ENCODE peak calls at places on chromosomes 4 and X, in six cellular contexts. One of them, this sample, is unnamed.

GRCh38 chr4:71752383-71753042 is 31.4 kb downstream of the GC start:
- DNase-seq in activated T-cell treated with anti-CD3 and anti-CD28 coated beads, Interleukin-2, amount 50 U/mL, for 1 hour: no peak
- DNase-seq in uterus: no peak
- DNase-seq in adrenal gland: no peak
- DNase-seq in WTC11: no peak
- DNase-seq in D341Med: no peak
- DNase-seq in this sample: no peak

GRCh38 chr4:26028793-26029511 is 114.9 kb downstream of the SMIM20 start:
- DNase-seq in activated T-cell treated with anti-CD3 and anti-CD28 coated beads, Interleukin-2, amount 50 U/mL, for 1 hour: peak
- DNase-seq in uterus: peak
- DNase-seq in adrenal gland: peak
- DNase-seq in WTC11: peak
- DNase-seq in D341Med: peak
- DNase-seq in this sample: peak

GRCh38 chr4:91113130-91113706 is 986.0 kb downstream of the CCSER1 start:
- DNase-seq in activated T-cell treated with anti-CD3 and anti-CD28 coated beads, Interleukin-2, amount 50 U/mL, for 1 hour: no peak
- DNase-seq in uterus: no peak
- DNase-seq in adrenal gland: no peak
- DNase-seq in WTC11: no peak
- DNase-seq in D341Med: peak
- DNase-seq in this sample: peak

GRCh38 chr4:83629945-83630684 is 94.2 kb downstream of the GPAT3 start:
- DNase-seq in activated T-cell treated with anti-CD3 and anti-CD28 coated beads, Interleukin-2, amount 50 U/mL, for 1 hour: no peak
- DNase-seq in uterus: peak
- DNase-seq in adrenal gland: peak
- DNase-seq in WTC11: no peak
- DNase-seq in D341Med: no peak
- DNase-seq in this sample: peak

GRCh38 chr4:86927843-86928395 is 6.9 kb upstream of the AFF1 start:
- DNase-seq in activated T-cell treated with anti-CD3 and anti-CD28 coated beads, Interleukin-2, amount 50 U/mL, for 1 hour: no peak
- DNase-seq in uterus: peak
- DNase-seq in adrenal gland: peak
- DNase-seq in WTC11: no peak
- DNase-seq in D341Med: no peak
- DNase-seq in this sample: peak

GRCh38 chrX:13938053-13938765 is 91.5 kb downstream of the GEMIN8 start:
- DNase-seq in activated T-cell treated with anti-CD3 and anti-CD28 coated beads, Interleukin-2, amount 50 U/mL, for 1 hour: peak
- DNase-seq in uterus: peak
- DNase-seq in adrenal gland: peak
- DNase-seq in WTC11: peak
- DNase-seq in D341Med: peak
- DNase-seq in this sample: no peak

GRCh38 chr4:122873146-122873545 is 46.5 kb downstream of the FGF2 start:
- DNase-seq in activated T-cell treated with anti-CD3 and anti-CD28 coated beads, Interleukin-2, amount 50 U/mL, for 1 hour: no peak
- DNase-seq in uterus: no peak
- DNase-seq in adrenal gland: no peak
- DNase-seq in WTC11: no peak
- DNase-seq in D341Med: no peak
- DNase-seq in this sample: peak

GRCh38 chrX:22365460-22365859 is 92.7 kb downstream of the CBLL2 start:
- DNase-seq in activated T-cell treated with anti-CD3 and anti-CD28 coated beads, Interleukin-2, amount 50 U/mL, for 1 hour: no peak
- DNase-seq in uterus: no peak
- DNase-seq in adrenal gland: no peak
- DNase-seq in WTC11: no peak
- DNase-seq in D341Med: no peak
- DNase-seq in this sample: peak

GRCh38 chr4:148007303-148007702 is 275.4 kb downstream of the ARHGAP10 start:
- DNase-seq in activated T-cell treated with anti-CD3 and anti-CD28 coated beads, Interleukin-2, amount 50 U/mL, for 1 hour: no peak
- DNase-seq in uterus: peak
- DNase-seq in adrenal gland: peak
- DNase-seq in WTC11: no peak
- DNase-seq in D341Med: no peak
- DNase-seq in this sample: peak

GRCh38 chr4:156636398-156636797 is 335.2 kb downstream of the PDGFC start:
- DNase-seq in activated T-cell treated with anti-CD3 and anti-CD28 coated beads, Interleukin-2, amount 50 U/mL, for 1 hour: no peak
- DNase-seq in uterus: no peak
- DNase-seq in adrenal gland: no peak
- DNase-seq in WTC11: no peak
- DNase-seq in D341Med: no peak
- DNase-seq in this sample: no peak

GRCh38 chr4:190018201-190018920 is 8.7 kb downstream of the FRG2 start:
- DNase-seq in activated T-cell treated with anti-CD3 and anti-CD28 coated beads, Interleukin-2, amount 50 U/mL, for 1 hour: no peak
- DNase-seq in uterus: no peak
- DNase-seq in adrenal gland: no peak
- DNase-seq in WTC11: no peak
- DNase-seq in D341Med: no peak
- DNase-seq in this sample: no peak

GRCh38 chr4:106868381-106869035 is 167.6 kb downstream of the DKK2 start:
- DNase-seq in activated T-cell treated with anti-CD3 and anti-CD28 coated beads, Interleukin-2, amount 50 U/mL, for 1 hour: no peak
- DNase-seq in uterus: no peak
- DNase-seq in adrenal gland: no peak
- DNase-seq in WTC11: no peak
- DNase-seq in D341Med: no peak
- DNase-seq in this sample: no peak

GRCh38 chrX:154890990-154891639 is 5.0 kb downstream of the F8A1 start:
- DNase-seq in activated T-cell treated with anti-CD3 and anti-CD28 coated beads, Interleukin-2, amount 50 U/mL, for 1 hour: no peak
- DNase-seq in uterus: no peak
- DNase-seq in adrenal gland: no peak
- DNase-seq in WTC11: no peak
- DNase-seq in D341Med: no peak
- DNase-seq in this sample: no peak